ENCODE peak calls at places on chromosomes 16 and 17, in seven cellular contexts. A is trophoblast cell, U is IMR-90, Q is H9, G is mesendoderm, N is H1, I is mesenchymal stem cell. M is an unnamed sample.

GRCh38 chr17:82893779-82894178 is 54.0 kb upstream of the ZNF750 start:
- DNase-seq in A (no peak), U (peak; percentile 8), Q (no peak), G (no peak), N (no peak), I (no peak), M (no peak)

GRCh38 chr17:57600092-57600491 is 145.0 kb downstream of the CCDC182 start:
- DNase-seq in A (no peak), U (no peak), Q (no peak), G (no peak), N (no peak), I (peak; percentile 16), M (no peak)

GRCh38 chr17:76578376-76578775 is 7.3 kb downstream of the ST6GALNAC2 start:
- DNase-seq in A (no peak), U (peak; percentile 44), Q (no peak), G (no peak), N (no peak), I (no peak), M (no peak)

GRCh38 chr17:47839899-47840741 is 953 bp downstream of the SCRN2 start:
- DNase-seq in A (no peak), U (no peak), Q (no peak), G (no peak), N (no peak), I (no peak), M (no peak)

GRCh38 chr17:65515959-65516948 is 45.2 kb downstream of the AXIN2 start:
- DNase-seq in A (peak; percentile 89), U (peak; percentile 66), Q (peak; percentile 54), G (peak; percentile 79), N (no peak), I (peak; percentile 49), M (no peak)

GRCh38 chr17:64156670-64157069 is 26.7 kb upstream of the ERN1 start:
- DNase-seq in A (no peak), U (no peak), Q (no peak), G (no peak), N (no peak), I (no peak), M (no peak)

GRCh38 chr16:85334718-85335583 is 222.7 kb upstream of the CIBAR2 start:
- DNase-seq in A (no peak), U (no peak), Q (peak; percentile 77), G (peak; percentile 81), N (no peak), I (peak; percentile 64), M (peak; percentile 51)

GRCh38 chr17:45172232-45172540 is 10.5 kb downstream of the HEXIM2 start:
- DNase-seq in A (no peak), U (no peak), Q (no peak), G (no peak), N (no peak), I (no peak), M (no peak)

GRCh38 chr17:37065486-37066321 is 117.0 kb downstream of the AATF start:
- DNase-seq in A (no peak), U (no peak), Q (peak; percentile 84), G (no peak), N (no peak), I (no peak), M (no peak)

GRCh38 chr17:35185849-35186248 is 8.3 kb downstream of the SLC35G3 start:
- DNase-seq in A (no peak), U (no peak), Q (no peak), G (no peak), N (no peak), I (no peak), M (no peak)

GRCh38 chr16:10597184-10597583 is 16.8 kb upstream of the EMP2 start:
- DNase-seq in A (no peak), U (no peak), Q (no peak), G (no peak), N (no peak), I (no peak), M (no peak)

GRCh38 chr16:87613961-87614360 is 11.7 kb downstream of the JPH3 start:
- DNase-seq in A (no peak), U (no peak), Q (no peak), G (no peak), N (no peak), I (no peak), M (no peak)

GRCh38 chr17:82230627-82231311 is 1.9 kb downstream of the SLC16A3 start:
- DNase-seq in A (peak; percentile 71), U (peak; percentile 81), Q (peak; percentile 86), G (peak; percentile 77), N (no peak), I (peak; percentile 85), M (peak; percentile 74)

GRCh38 chr17:28548417-28549130 is 3.9 kb downstream of the UNC119 start:
- DNase-seq in A (no peak), U (no peak), Q (no peak), G (no peak), N (no peak), I (no peak), M (no peak)

GRCh38 chr16:26118575-26118974 is 426.8 kb downstream of the HS3ST4 start:
- DNase-seq in A (no peak), U (no peak), Q (peak; percentile 38), G (peak; percentile 91), N (peak; percentile 7), I (no peak), M (peak; percentile 24)

GRCh38 chr17:61157246-61157887 is 242.3 kb upstream of the TBX2 start:
- DNase-seq in A (no peak), U (peak; percentile 71), Q (no peak), G (no peak), N (no peak), I (peak; percentile 75), M (no peak)

GRCh38 chr17:57861000-57861736 is 11.3 kb upstream of the MRPS23 start:
- DNase-seq in A (no peak), U (peak; percentile 60), Q (peak; percentile 70), G (peak; percentile 85), N (no peak), I (peak; percentile 85), M (no peak)

GRCh38 chr17:67210915-67211314 is 34.1 kb downstream of the HELZ start:
- DNase-seq in A (no peak), U (no peak), Q (no peak), G (no peak), N (no peak), I (no peak), M (no peak)

GRCh38 chr17:28476076-28476475 is 2.6 kb downstream of the SLC13A2 start:
- DNase-seq in A (no peak), U (no peak), Q (no peak), G (no peak), N (no peak), I (no peak), M (no peak)

GRCh38 chr16:85028638-85029412 is 1.2 kb downstream of the KIAA0513 start:
- DNase-seq in A (peak; percentile 87), U (peak; percentile 47), Q (no peak), G (no peak), N (no peak), I (peak; percentile 45), M (no peak)

GRCh38 chr17:3959295-3959899 is 4.8 kb downstream of the ATP2A3 start:
- DNase-seq in A (no peak), U (peak; percentile 83), Q (no peak), G (no peak), N (no peak), I (peak; percentile 80), M (no peak)

GRCh38 chr17:42844271-42844670 is at the start of gene AOC2:
- DNase-seq in A (no peak), U (no peak), Q (no peak), G (no peak), N (no peak), I (no peak), M (no peak)

GRCh38 chr16:51888021-51888420 is 658.9 kb downstream of the TOX3 start:
- DNase-seq in A (no peak), U (peak; percentile 60), Q (no peak), G (no peak), N (no peak), I (peak; percentile 54), M (no peak)

GRCh38 chr16:11627292-11627663 is 40.6 kb upstream of the LITAF start:
- DNase-seq in A (no peak), U (no peak), Q (no peak), G (no peak), N (no peak), I (no peak), M (no peak)

GRCh38 chr16:11625769-11626168 is 39.0 kb upstream of the LITAF start:
- DNase-seq in A (no peak), U (peak; percentile 30), Q (no peak), G (no peak), N (no peak), I (no peak), M (no peak)

GRCh38 chr16:11627822-11628457 is 40.3 kb upstream of the SNN start:
- DNase-seq in A (peak; percentile 58), U (peak; percentile 60), Q (no peak), G (no peak), N (no peak), I (no peak), M (no peak)

GRCh38 chr16:11624645-11625607 is 38.2 kb upstream of the LITAF start:
- DNase-seq in A (peak; percentile 62), U (no peak), Q (no peak), G (no peak), N (no peak), I (no peak), M (no peak)

GRCh38 chr16:11626657-11627291 is 40.1 kb upstream of the LITAF start:
- DNase-seq in A (peak; percentile 62), U (no peak), Q (no peak), G (no peak), N (no peak), I (no peak), M (no peak)
- H3K27ac ChIP-seq in A (no peak overlapping the region), U (no peak overlapping the region), Q (no peak overlapping the region), G (no peak overlapping the region), N (no peak overlapping the region), I (no peak overlapping the region), M (no peak overlapping the region)

GRCh38 chr16:66352304-66352703 is 14.2 kb upstream of the CDH5 start:
- DNase-seq in A (peak; percentile 19), U (no peak), Q (no peak), G (no peak), N (no peak), I (no peak), M (no peak)
- H2BK120ac ChIP-seq in A (no peak overlapping the region), U (no peak overlapping the region), Q (no peak overlapping the region), G (no peak overlapping the region), N (no peak overlapping the region), I (no peak overlapping the region), M (no peak overlapping the region)

GRCh38 chr17:75128694-75129505 is 2.6 kb downstream of the NT5C start:
- DNase-seq in A (no peak), U (no peak), Q (peak; percentile 42), G (no peak), N (no peak), I (no peak), M (no peak)
- H3K27ac ChIP-seq in A (no peak overlapping the region), U (no peak overlapping the region), Q (no peak overlapping the region), G (no peak overlapping the region), N (no peak overlapping the region), I (no peak overlapping the region), M (no peak overlapping the region)

GRCh38 chr16:72362972-72363371 is 191.0 kb upstream of the PMFBP1 start:
- DNase-seq in A (no peak), U (no peak), Q (no peak), G (no peak), N (no peak), I (no peak), M (no peak)

GRCh38 chr16:72362476-72362875 is 190.5 kb upstream of the PMFBP1 start:
- DNase-seq in A (no peak), U (no peak), Q (no peak), G (no peak), N (no peak), I (no peak), M (no peak)

GRCh38 chr16:72355561-72355960 is 183.6 kb upstream of the PMFBP1 start:
- DNase-seq in A (no peak), U (peak; percentile 51), Q (no peak), G (no peak), N (no peak), I (no peak), M (no peak)

GRCh38 chr16:72357860-72358259 is 185.9 kb upstream of the PMFBP1 start:
- DNase-seq in A (no peak), U (peak; percentile 73), Q (no peak), G (no peak), N (no peak), I (no peak), M (no peak)
- H2BK120ac ChIP-seq in A (no peak overlapping the region), U (no peak overlapping the region), Q (no peak overlapping the region), G (no peak overlapping the region), N (no peak overlapping the region), I (no peak overlapping the region), M (no peak overlapping the region)

M was measured in neuronal stem cell.